ENCODE peak calls at places on chromosomes 13 and 19, in five cellular contexts. Q is fibroblast of lung, R is mucosa of descending colon, O is GM12865, B is GM06990. V is an unnamed sample.

GRCh38 chr13:51560336-51560735 is 23.9 kb upstream of the WDFY2 start:
- DNase-seq in B (no peak), R (no peak), O (peak; percentile 24), Q (no peak), V (no peak)

GRCh38 chr13:93462151-93462550 is 235.5 kb downstream of the GPC6 start:
- DNase-seq in Q (no peak), O (no peak), R (no peak), B (no peak), V (no peak)

GRCh38 chr13:25753976-25754375 is 297.8 kb downstream of the SHISA2 start:
- DNase-seq in Q (peak; percentile 29), R (no peak), O (no peak), B (no peak), V (no peak)

GRCh38 chr19:31541396-31541795 is 192.2 kb upstream of the TSHZ3 start:
- DNase-seq in Q (no peak), O (no peak), B (no peak), R (no peak), V (no peak)

GRCh38 chr19:53945441-53945840 is 17.3 kb upstream of the CACNG8 start:
- DNase-seq in Q (no peak), B (no peak), O (no peak), R (no peak), V (no peak)

GRCh38 chr19:16034958-16035560 is 41.2 kb upstream of the TPM4 start:
- DNase-seq in B (no peak), R (no peak), Q (no peak), O (no peak), V (no peak)

GRCh38 chr13:30373727-30374126 is 48.6 kb upstream of the UBE2L5 start:
- DNase-seq in B (no peak), O (peak; percentile 86), R (no peak), Q (no peak), V (no peak)

GRCh38 chr19:51456541-51457290 is 1.5 kb downstream of the SIGLEC8 start:
- DNase-seq in O (no peak), R (no peak), Q (no peak), B (no peak), V (no peak)

GRCh38 chr19:51016798-51017683 is 2.5 kb downstream of the KLK10 start:
- DNase-seq in R (peak; percentile 64), O (peak; percentile 53), Q (peak; percentile 16), B (no peak), V (no peak)

GRCh38 chr13:112576191-112576590 is 11.8 kb downstream of the TUBGCP3 start:
- DNase-seq in R (no peak), B (no peak), Q (no peak), O (no peak), V (no peak)

GRCh38 chr13:45011198-45011597 is 21.9 kb downstream of the GPALPP1 start:
- DNase-seq in B (no peak), Q (no peak), R (no peak), O (no peak), V (no peak)

GRCh38 chr19:49116544-49116943 is 2.4 kb downstream of the LIN7B start:
- DNase-seq in Q (no peak), R (no peak), O (no peak), B (no peak), V (no peak)

GRCh38 chr19:14381689-14382474 is 638 bp downstream of the ADGRE5 start:
- DNase-seq in Q (peak; percentile 44), B (peak; percentile 64), O (peak; percentile 85), R (peak; percentile 72), V (no peak)

GRCh38 chr13:21573920-21574712 is 29.9 kb downstream of the MICU2 start:
- DNase-seq in R (no peak), B (no peak), Q (no peak), O (no peak), V (no peak)

GRCh38 chr13:30871713-30872029 is 34.4 kb upstream of the MEDAG start:
- DNase-seq in O (no peak), B (no peak), Q (peak; percentile 41), R (no peak), V (no peak)

GRCh38 chr13:44141213-44141724 is 232.4 kb upstream of the SERP2 start:
- DNase-seq in O (peak; percentile 21), R (peak; percentile 42), Q (no peak), B (no peak), V (no peak)

GRCh38 chr19:2046046-2046907 is 4.8 kb downstream of the MKNK2 start:
- DNase-seq in R (peak; percentile 40), O (peak; percentile 29), Q (no peak), B (no peak), V (no peak)

GRCh38 chr13:29847501-29847983 is 2.9 kb downstream of the UBL3 start:
- DNase-seq in O (no peak), Q (peak; percentile 59), R (no peak), B (no peak), V (no peak)

GRCh38 chr13:110680852-110681251 is 25.1 kb downstream of the CARS2 start:
- DNase-seq in B (no peak), O (peak; percentile 40), Q (peak; percentile 16), R (no peak), V (no peak)

GRCh38 chr19:51546650-51547396 is 15.4 kb upstream of the SIGLEC6 start:
- DNase-seq in Q (no peak), R (no peak), B (no peak), O (no peak), V (no peak)

GRCh38 chr13:26198116-26198515 is 24.0 kb downstream of the RNF6 start:
- DNase-seq in R (no peak), Q (no peak), O (no peak), B (no peak), V (no peak)

GRCh38 chr19:15869109-15869555 is 28.7 kb downstream of the CYP4F2 start:
- DNase-seq in B (no peak), Q (peak; percentile 4), R (no peak), O (peak; percentile 14), V (no peak)

GRCh38 chr13:112619730-112620639 is 32.0 kb upstream of the TUBGCP3 start:
- DNase-seq in O (no peak), B (no peak), R (no peak), Q (peak; percentile 22), V (no peak)

GRCh38 chr19:48530044-48530720 is 18.5 kb upstream of the LMTK3 start:
- DNase-seq in Q (no peak), B (no peak), O (no peak), R (no peak), V (no peak)

GRCh38 chr19:56189785-56190184 is 7.8 kb downstream of the ZSCAN5B start:
- DNase-seq in O (peak; percentile 0), Q (no peak), R (no peak), B (no peak), V (no peak)

GRCh38 chr19:20079487-20079886 is 1.7 kb downstream of the ZNF90 start:
- DNase-seq in R (peak; percentile 31), Q (peak; percentile 40), O (no peak), B (no peak), V (no peak)

GRCh38 chr19:2332341-2333026 is 4.0 kb downstream of the SPPL2B start:
- DNase-seq in Q (no peak), R (peak; percentile 76), B (peak; percentile 75), O (peak; percentile 89), V (no peak)

GRCh38 chr19:49862411-49863253 is 4.7 kb downstream of the PNKP start:
- DNase-seq in R (peak; percentile 43), Q (no peak), B (no peak), O (peak; percentile 21), V (no peak)

GRCh38 chr19:51338563-51339312 is 3.2 kb downstream of the VSIG10L start:
- DNase-seq in R (peak; percentile 91), O (peak; percentile 89), Q (peak; percentile 69), B (peak; percentile 88), V (peak; percentile 19)

GRCh38 chr19:36245210-36246005 is 30.5 kb downstream of the ZNF146 start:
- DNase-seq in Q (peak; percentile 28), B (no peak), O (no peak), R (no peak), V (no peak)
- H3K4me3 ChIP-seq in Q (peak overlapping the region; percentile 50), B (no peak overlapping the region), O (no peak overlapping the region), R (no peak overlapping the region), V (peak overlapping the region; percentile 34)

DNA sequence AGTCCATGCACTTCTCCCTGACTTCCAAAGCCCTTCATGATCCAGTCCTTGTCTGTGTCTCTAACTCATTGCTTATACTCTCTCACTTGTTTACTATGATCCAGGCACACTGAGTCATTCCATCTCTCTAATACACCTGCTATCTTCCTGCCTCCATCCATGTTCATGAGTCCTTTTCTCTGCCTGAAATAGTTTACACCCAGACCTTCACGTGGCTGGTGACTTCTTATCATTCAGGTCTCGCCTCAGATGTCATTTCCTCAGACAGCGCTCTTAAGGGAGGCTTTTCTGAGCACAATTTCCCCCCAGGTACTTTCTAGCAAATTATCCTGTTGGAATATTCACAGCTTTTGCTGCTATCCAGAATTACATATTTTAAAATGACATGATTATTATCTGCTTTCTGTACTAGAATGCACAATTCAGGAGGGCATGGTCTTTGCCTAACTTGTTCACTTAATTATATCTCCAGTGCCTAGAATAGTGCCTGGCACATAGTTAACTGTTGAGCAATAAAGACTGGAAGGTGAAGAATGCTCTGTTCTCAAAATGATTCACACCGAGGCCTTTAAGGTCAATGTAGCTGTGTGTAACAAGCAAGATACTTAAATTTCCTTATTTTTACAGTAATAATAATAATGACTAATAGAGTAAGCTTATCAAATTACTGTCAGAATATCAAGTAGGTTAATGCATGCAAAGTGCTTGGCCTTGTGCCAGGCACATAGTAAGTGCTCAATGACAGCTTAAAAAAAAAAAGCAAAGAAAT is 183.7 kb upstream of the SPRY2 start:
- DNase-seq in O (no peak), B (no peak), Q (peak; percentile 39), R (no peak), V (no peak)
- H3K4me3 ChIP-seq in O (no peak overlapping the region), B (no peak overlapping the region), Q (no peak overlapping the region), R (no peak overlapping the region), V (no peak overlapping the region)

GRCh38 chr13:50277906-50278305 is 262.7 kb downstream of the KCNRG start:
- DNase-seq in B (no peak), R (no peak), O (no peak), Q (no peak), V (no peak)

GRCh38 chr13:50277127-50277526 is 261.9 kb downstream of the KCNRG start:
- DNase-seq in O (no peak), R (no peak), Q (no peak), B (no peak), V (no peak)

GRCh38 chr13:50275392-50276063 is 260.3 kb downstream of the KCNRG start:
- DNase-seq in O (no peak), B (no peak), Q (no peak), R (no peak), V (no peak)

GRCh38 chr13:50276550-50276949 is 261.3 kb downstream of the KCNRG start:
- DNase-seq in O (no peak), Q (no peak), B (no peak), R (no peak), V (no peak)

GRCh38 chr13:50274181-50274580 is 258.9 kb downstream of the KCNRG start:
- DNase-seq in B (no peak), O (no peak), Q (no peak), R (no peak), V (no peak)
- H3K4me3 ChIP-seq in B (no peak overlapping the region), O (no peak overlapping the region), Q (no peak overlapping the region), R (no peak overlapping the region), V (no peak overlapping the region)

DNA sequence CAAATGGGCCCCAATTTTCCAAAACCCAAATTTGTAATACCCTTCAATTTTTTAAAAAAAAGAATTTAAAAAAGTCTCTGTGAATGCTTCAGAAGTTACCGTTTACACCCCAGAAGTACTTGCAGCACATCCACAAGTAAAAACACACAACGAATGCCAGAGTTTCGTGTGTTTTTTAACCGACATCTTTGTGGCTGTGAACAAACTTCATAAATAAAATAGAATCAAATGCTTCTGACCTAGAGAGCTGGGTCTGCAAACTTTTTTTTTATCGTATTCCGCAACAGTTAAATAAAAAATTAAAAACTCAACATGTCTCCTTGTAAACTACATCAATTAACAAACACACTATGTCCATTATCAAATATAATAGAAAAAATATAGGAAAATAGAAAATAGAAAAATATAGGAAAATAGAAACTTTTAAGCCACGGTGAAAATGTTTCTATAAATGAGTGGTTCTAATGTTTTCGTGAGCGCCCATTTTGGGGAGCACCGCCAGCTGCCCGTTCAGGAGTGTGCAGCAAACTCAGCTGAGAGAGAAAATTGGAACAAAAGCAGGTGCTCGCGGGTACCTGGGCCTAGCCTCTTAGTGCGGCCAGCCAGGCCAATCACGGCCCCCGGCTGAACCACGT is 384 bp upstream of the PDX1 start:
- DNase-seq in Q (no peak), O (peak; percentile 38), B (no peak), R (no peak), V (no peak)
- H3K4me3 ChIP-seq in Q (no peak overlapping the region), O (no peak overlapping the region), B (peak overlapping the region; percentile 38), R (no peak overlapping the region), V (peak overlapping the region; percentile 17)